ENCODE peak calls at places on chromosomes 1 and 21, in six cellular contexts. One of them, this sample, is unnamed.

GRCh38 chr1:116724765-116725375 is 29.4 kb upstream of the CD2 start:
- DNase-seq in mesendoderm: peak
- DNase-seq in neuronal stem cell: peak
- DNase-seq in IMR-90: peak
- DNase-seq in H1: peak
- DNase-seq in mesenchymal stem cell: peak
- DNase-seq in this sample: no peak

GRCh38 chr21:27250386-27250785 is 283.5 kb upstream of the ADAMTS5 start:
- DNase-seq in mesendoderm: no peak
- DNase-seq in neuronal stem cell: no peak
- DNase-seq in IMR-90: no peak
- DNase-seq in H1: no peak
- DNase-seq in mesenchymal stem cell: no peak
- DNase-seq in this sample: no peak

GRCh38 chr21:28960245-28960644 is 32.4 kb downstream of the LTN1 start:
- DNase-seq in mesendoderm: no peak
- DNase-seq in neuronal stem cell: no peak
- DNase-seq in IMR-90: no peak
- DNase-seq in H1: no peak
- DNase-seq in mesenchymal stem cell: no peak
- DNase-seq in this sample: no peak

GRCh38 chr1:148264374-148265276 is 112.5 kb upstream of the NBPF11 start:
- DNase-seq in mesendoderm: peak
- DNase-seq in neuronal stem cell: peak
- DNase-seq in IMR-90: peak
- DNase-seq in H1: peak
- DNase-seq in mesenchymal stem cell: peak
- DNase-seq in this sample: peak

GRCh38 chr1:150022357-150022756 is 11.8 kb upstream of the OTUD7B start:
- DNase-seq in mesendoderm: peak
- DNase-seq in neuronal stem cell: no peak
- DNase-seq in IMR-90: no peak
- DNase-seq in H1: no peak
- DNase-seq in mesenchymal stem cell: no peak
- DNase-seq in this sample: peak

GRCh38 chr21:32378956-32379355 is 13.9 kb downstream of the URB1 start:
- DNase-seq in mesendoderm: no peak
- DNase-seq in neuronal stem cell: no peak
- DNase-seq in IMR-90: no peak
- DNase-seq in H1: no peak
- DNase-seq in mesenchymal stem cell: no peak
- DNase-seq in this sample: no peak

GRCh38 chr1:222096883-222097282 is 355.0 kb upstream of the DUSP10 start:
- DNase-seq in mesendoderm: no peak
- DNase-seq in neuronal stem cell: no peak
- DNase-seq in IMR-90: peak
- DNase-seq in H1: no peak
- DNase-seq in mesenchymal stem cell: no peak
- DNase-seq in this sample: no peak

GRCh38 chr1:22930235-22930912 is 42.3 kb downstream of the LACTBL1 start:
- DNase-seq in mesendoderm: peak
- DNase-seq in neuronal stem cell: peak
- DNase-seq in IMR-90: peak
- DNase-seq in H1: peak
- DNase-seq in mesenchymal stem cell: peak
- DNase-seq in this sample: peak

GRCh38 chr1:2214541-2215241 is 13.4 kb upstream of the SKI start:
- DNase-seq in mesendoderm: no peak
- DNase-seq in neuronal stem cell: no peak
- DNase-seq in IMR-90: no peak
- DNase-seq in H1: no peak
- DNase-seq in mesenchymal stem cell: no peak
- DNase-seq in this sample: no peak

GRCh38 chr1:175188936-175189335 is 3.6 kb downstream of the KIAA0040 start:
- DNase-seq in mesendoderm: no peak
- DNase-seq in neuronal stem cell: no peak
- DNase-seq in IMR-90: no peak
- DNase-seq in H1: no peak
- DNase-seq in mesenchymal stem cell: no peak
- DNase-seq in this sample: no peak

GRCh38 chr1:98102369-98103030 is 181.7 kb upstream of the DPYD start:
- DNase-seq in mesendoderm: no peak
- DNase-seq in neuronal stem cell: no peak
- DNase-seq in IMR-90: peak
- DNase-seq in H1: no peak
- DNase-seq in mesenchymal stem cell: peak
- DNase-seq in this sample: no peak

GRCh38 chr1:27572679-27573426 is 31.1 kb downstream of the AHDC1 start:
- DNase-seq in mesendoderm: peak
- DNase-seq in neuronal stem cell: no peak
- DNase-seq in IMR-90: no peak
- DNase-seq in H1: no peak
- DNase-seq in mesenchymal stem cell: peak
- DNase-seq in this sample: no peak

GRCh38 chr1:235067396-235068154 is 61.1 kb downstream of the TOMM20 start:
- DNase-seq in mesendoderm: peak
- DNase-seq in neuronal stem cell: no peak
- DNase-seq in IMR-90: peak
- DNase-seq in H1: no peak
- DNase-seq in mesenchymal stem cell: peak
- DNase-seq in this sample: no peak

GRCh38 chr1:174008261-174008660 is 13.9 kb downstream of the RC3H1 start:
- DNase-seq in mesendoderm: no peak
- DNase-seq in neuronal stem cell: no peak
- DNase-seq in IMR-90: no peak
- DNase-seq in H1: no peak
- DNase-seq in mesenchymal stem cell: no peak
- DNase-seq in this sample: no peak

GRCh38 chr1:223175032-223175431 is 32.0 kb upstream of the TLR5 start:
- DNase-seq in mesendoderm: peak
- DNase-seq in neuronal stem cell: no peak
- DNase-seq in IMR-90: peak
- DNase-seq in H1: no peak
- DNase-seq in mesenchymal stem cell: no peak
- DNase-seq in this sample: no peak

GRCh38 chr21:41885341-41886024 is 6.3 kb upstream of the PRDM15 start:
- DNase-seq in mesendoderm: no peak
- DNase-seq in neuronal stem cell: no peak
- DNase-seq in IMR-90: peak
- DNase-seq in H1: no peak
- DNase-seq in mesenchymal stem cell: peak
- DNase-seq in this sample: no peak

GRCh38 chr1:45552309-45552708 is 1.7 kb downstream of the AKR1A1 start:
- DNase-seq in mesendoderm: no peak
- DNase-seq in neuronal stem cell: no peak
- DNase-seq in IMR-90: no peak
- DNase-seq in H1: no peak
- DNase-seq in mesenchymal stem cell: no peak
- DNase-seq in this sample: no peak

GRCh38 chr1:189764391-189765320 is 713.0 kb downstream of the BRINP3 start:
- DNase-seq in mesendoderm: no peak
- DNase-seq in neuronal stem cell: no peak
- DNase-seq in IMR-90: no peak
- DNase-seq in H1: no peak
- DNase-seq in mesenchymal stem cell: no peak
- DNase-seq in this sample: peak

GRCh38 chr1:145977486-145978476 is 13.3 kb downstream of the POLR3GL start:
- DNase-seq in mesendoderm: peak
- DNase-seq in neuronal stem cell: peak
- DNase-seq in IMR-90: peak
- DNase-seq in H1: peak
- DNase-seq in mesenchymal stem cell: peak
- DNase-seq in this sample: peak

GRCh38 chr1:183236158-183236725 is 50.2 kb downstream of the LAMC2 start:
- DNase-seq in mesendoderm: peak
- DNase-seq in neuronal stem cell: no peak
- DNase-seq in IMR-90: no peak
- DNase-seq in H1: no peak
- DNase-seq in mesenchymal stem cell: no peak
- DNase-seq in this sample: no peak

GRCh38 chr1:111082421-111083192 is 57.3 kb downstream of the DRAM2 start:
- DNase-seq in mesendoderm: no peak
- DNase-seq in neuronal stem cell: no peak
- DNase-seq in IMR-90: peak
- DNase-seq in H1: no peak
- DNase-seq in mesenchymal stem cell: no peak
- DNase-seq in this sample: no peak

GRCh38 chr1:217135987-217136894 is 413.0 kb upstream of the ESRRG start:
- DNase-seq in mesendoderm: peak
- DNase-seq in neuronal stem cell: peak
- DNase-seq in IMR-90: no peak
- DNase-seq in H1: peak
- DNase-seq in mesenchymal stem cell: no peak
- DNase-seq in this sample: peak

GRCh38 chr1:1421147-1421906 is at the start of gene ANKRD65:
- DNase-seq in mesendoderm: no peak
- DNase-seq in neuronal stem cell: no peak
- DNase-seq in IMR-90: no peak
- DNase-seq in H1: peak
- DNase-seq in mesenchymal stem cell: no peak
- DNase-seq in this sample: peak

GRCh38 chr1:111517464-111518225 is 14.2 kb upstream of the ADORA3 start:
- DNase-seq in mesendoderm: no peak
- DNase-seq in neuronal stem cell: no peak
- DNase-seq in IMR-90: no peak
- DNase-seq in H1: no peak
- DNase-seq in mesenchymal stem cell: no peak
- DNase-seq in this sample: no peak

GRCh38 chr1:112319371-112320034 is 76.5 kb upstream of the CTTNBP2NL start:
- DNase-seq in mesendoderm: no peak
- DNase-seq in neuronal stem cell: no peak
- DNase-seq in IMR-90: no peak
- DNase-seq in H1: no peak
- DNase-seq in mesenchymal stem cell: no peak
- DNase-seq in this sample: no peak

GRCh38 chr1:221655766-221656305 is 86.1 kb downstream of the DUSP10 start:
- DNase-seq in mesendoderm: no peak
- DNase-seq in neuronal stem cell: no peak
- DNase-seq in IMR-90: no peak
- DNase-seq in H1: no peak
- DNase-seq in mesenchymal stem cell: no peak
- DNase-seq in this sample: no peak

GRCh38 chr1:202966006-202966904 is 802 bp downstream of the CYB5R1 start:
- DNase-seq in mesendoderm: no peak
- DNase-seq in neuronal stem cell: no peak
- DNase-seq in IMR-90: no peak
- DNase-seq in H1: no peak
- DNase-seq in mesenchymal stem cell: no peak
- DNase-seq in this sample: no peak
- H2BK15ac ChIP-seq in mesendoderm: no peak
- H2BK15ac ChIP-seq in neuronal stem cell: no peak
- H2BK15ac ChIP-seq in IMR-90: no peak
- H2BK15ac ChIP-seq in H1: no peak
- H2BK15ac ChIP-seq in mesenchymal stem cell: no peak
- H2BK15ac ChIP-seq in this sample: no peak

GRCh38 chr1:213200630-213201029 is 149.6 kb downstream of the RPS6KC1 start:
- DNase-seq in mesendoderm: no peak
- DNase-seq in neuronal stem cell: no peak
- DNase-seq in IMR-90: no peak
- DNase-seq in H1: no peak
- DNase-seq in mesenchymal stem cell: no peak
- DNase-seq in this sample: no peak
- H2BK15ac ChIP-seq in mesendoderm: no peak
- H2BK15ac ChIP-seq in neuronal stem cell: no peak
- H2BK15ac ChIP-seq in IMR-90: no peak
- H2BK15ac ChIP-seq in H1: no peak
- H2BK15ac ChIP-seq in mesenchymal stem cell: no peak
- H2BK15ac ChIP-seq in this sample: no peak

DNA sequence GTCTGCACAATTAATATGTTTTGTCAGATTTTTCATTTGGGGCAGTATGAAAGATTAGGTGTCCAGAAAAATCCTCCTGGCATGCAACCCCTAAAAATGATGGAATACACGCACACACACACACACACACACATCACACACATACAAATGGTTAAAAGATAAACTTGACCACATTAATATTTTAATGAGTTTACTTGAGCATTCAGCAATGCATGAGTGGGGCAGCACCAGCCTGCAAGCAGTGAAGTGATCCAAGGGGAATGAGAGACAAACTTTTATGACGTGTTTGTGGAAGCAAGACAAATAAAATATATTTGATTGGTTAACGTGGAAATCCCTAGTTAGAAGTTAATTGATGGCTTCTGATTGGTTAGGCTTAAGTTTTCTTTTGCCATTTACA is 29.1 kb upstream of the SOAT1 start:
- DNase-seq in mesendoderm: no peak
- DNase-seq in neuronal stem cell: no peak
- DNase-seq in IMR-90: no peak
- DNase-seq in H1: no peak
- DNase-seq in mesenchymal stem cell: no peak
- DNase-seq in this sample: no peak
- H2BK15ac ChIP-seq in mesendoderm: no peak
- H2BK15ac ChIP-seq in neuronal stem cell: no peak
- H2BK15ac ChIP-seq in IMR-90: no peak
- H2BK15ac ChIP-seq in H1: no peak
- H2BK15ac ChIP-seq in mesenchymal stem cell: no peak
- H2BK15ac ChIP-seq in this sample: no peak

GRCh38 chr21:37245151-37245550 is 22.0 kb downstream of the VPS26C start:
- DNase-seq in mesendoderm: no peak
- DNase-seq in neuronal stem cell: no peak
- DNase-seq in IMR-90: no peak
- DNase-seq in H1: peak
- DNase-seq in mesenchymal stem cell: no peak
- DNase-seq in this sample: no peak
- H2BK15ac ChIP-seq in mesendoderm: no peak
- H2BK15ac ChIP-seq in neuronal stem cell: no peak
- H2BK15ac ChIP-seq in IMR-90: no peak
- H2BK15ac ChIP-seq in H1: no peak
- H2BK15ac ChIP-seq in mesenchymal stem cell: no peak
- H2BK15ac ChIP-seq in this sample: no peak

DNA sequence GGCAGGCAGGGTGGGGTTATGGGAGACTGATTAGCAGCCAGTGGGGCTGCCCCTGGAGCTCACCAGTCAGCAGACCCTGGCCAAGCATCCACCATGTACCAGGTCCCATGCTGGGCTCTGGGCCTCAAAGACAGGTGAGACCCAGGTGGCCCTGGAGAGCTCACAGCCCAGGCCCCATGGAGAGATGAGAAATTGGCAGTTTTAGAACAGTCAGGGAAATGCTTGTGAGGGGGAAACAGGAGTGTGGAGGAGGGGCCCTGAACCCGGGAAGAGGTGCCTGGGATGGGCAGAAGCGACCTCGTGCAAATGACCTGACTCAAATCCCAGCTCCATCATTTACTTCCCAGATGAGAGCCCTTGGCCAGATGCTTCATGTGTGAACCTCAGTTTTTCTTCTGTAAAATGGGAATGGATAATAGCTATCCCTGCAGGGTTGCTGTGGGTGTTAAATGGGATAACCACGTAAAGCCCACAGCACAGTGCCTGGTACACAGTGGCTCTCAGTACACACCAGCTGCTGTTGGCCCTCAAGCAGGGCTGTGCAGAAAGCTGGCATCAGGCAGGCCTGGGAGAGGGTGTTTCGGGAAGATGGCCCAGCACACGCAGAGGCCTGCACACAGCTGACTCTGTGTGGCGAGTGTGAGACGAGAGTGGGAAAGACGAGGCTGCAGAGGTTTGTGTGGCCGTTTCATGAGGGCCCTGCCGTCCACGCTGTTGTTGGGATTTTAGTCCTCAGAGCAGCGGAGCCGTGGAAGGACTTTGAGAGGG is 518.5 kb downstream of the PTPRU start:
- DNase-seq in mesendoderm: no peak
- DNase-seq in neuronal stem cell: no peak
- DNase-seq in IMR-90: no peak
- DNase-seq in H1: peak
- DNase-seq in mesenchymal stem cell: no peak
- DNase-seq in this sample: peak
- H2BK15ac ChIP-seq in mesendoderm: no peak
- H2BK15ac ChIP-seq in neuronal stem cell: no peak
- H2BK15ac ChIP-seq in IMR-90: no peak
- H2BK15ac ChIP-seq in H1: no peak
- H2BK15ac ChIP-seq in mesenchymal stem cell: no peak
- H2BK15ac ChIP-seq in this sample: no peak